ENCODE peak calls at places on chromosome 21, in seven cellular contexts. P is sigmoid colon, V is colonic mucosa, S is WTC11, Z is IMR-90, M is BJ, W is neural progenitor cell. G is an unnamed sample.

GRCh38 chr21:16837319-16837718 is 675.5 kb upstream of the CXADR start:
- DNase-seq in M (no peak), W (no peak), Z (peak), V (no peak), S (no peak), P (no peak), G (no peak)

GRCh38 chr21:16078382-16078781 is 348.6 kb downstream of the USP25 start:
- DNase-seq in M (no peak), V (no peak), W (no peak), S (no peak), Z (no peak), P (no peak), G (no peak)

GRCh38 chr21:33019885-33020557 is 5.7 kb upstream of the OLIG2 start:
- DNase-seq in Z (no peak), V (no peak), P (no peak), W (peak), S (peak), M (no peak), G (no peak)

GRCh38 chr21:31644648-31645047 is 14.8 kb upstream of the SOD1 start:
- DNase-seq in S (no peak), M (no peak), W (no peak), V (peak), Z (no peak), P (no peak), G (no peak)

GRCh38 chr21:40793057-40793456 is 53.9 kb downstream of the DSCAM start:
- DNase-seq in M (peak), V (no peak), W (no peak), S (no peak), P (no peak), Z (peak), G (no peak)

GRCh38 chr21:15365751-15366392 is 301.1 kb upstream of the NRIP1 start:
- DNase-seq in Z (no peak), V (no peak), P (no peak), S (no peak), M (no peak), W (no peak), G (no peak)

GRCh38 chr21:15754640-15755039 is 24.9 kb downstream of the USP25 start:
- DNase-seq in M (no peak), S (no peak), P (no peak), V (no peak), Z (peak), W (no peak), G (peak)

GRCh38 chr21:30044447-30045064 is 104.8 kb upstream of the GRIK1 start:
- DNase-seq in V (peak), W (peak), S (no peak), P (no peak), Z (peak), M (no peak), G (peak)

DNA sequence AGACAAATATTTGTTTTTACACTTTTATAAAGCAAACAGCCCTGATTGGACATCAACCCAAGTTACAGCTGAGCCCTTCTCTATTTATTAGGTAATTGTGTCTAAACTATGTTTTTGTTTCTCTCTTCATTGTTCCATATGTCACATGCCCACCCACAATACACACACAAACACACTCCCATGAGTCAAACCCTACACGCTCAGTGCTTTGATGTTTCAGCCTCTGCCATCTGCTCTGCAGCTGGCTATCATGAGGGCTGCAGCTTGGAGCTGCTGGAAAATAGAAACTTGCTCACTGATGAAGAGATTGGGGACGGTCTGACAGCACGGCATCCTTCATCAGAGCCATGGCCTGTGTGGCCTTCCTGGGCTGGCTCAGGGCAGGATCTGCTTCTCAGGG is 41.7 kb downstream of the PSMG1 start:
- DNase-seq in P (no peak), Z (peak), W (no peak), V (peak), S (no peak), M (no peak), G (no peak)
- TF ChIP-seq CTCF in P (no peak), Z (no peak), W (no peak), V (no peak), S (no peak), M (no peak), G (no peak)

DNA sequence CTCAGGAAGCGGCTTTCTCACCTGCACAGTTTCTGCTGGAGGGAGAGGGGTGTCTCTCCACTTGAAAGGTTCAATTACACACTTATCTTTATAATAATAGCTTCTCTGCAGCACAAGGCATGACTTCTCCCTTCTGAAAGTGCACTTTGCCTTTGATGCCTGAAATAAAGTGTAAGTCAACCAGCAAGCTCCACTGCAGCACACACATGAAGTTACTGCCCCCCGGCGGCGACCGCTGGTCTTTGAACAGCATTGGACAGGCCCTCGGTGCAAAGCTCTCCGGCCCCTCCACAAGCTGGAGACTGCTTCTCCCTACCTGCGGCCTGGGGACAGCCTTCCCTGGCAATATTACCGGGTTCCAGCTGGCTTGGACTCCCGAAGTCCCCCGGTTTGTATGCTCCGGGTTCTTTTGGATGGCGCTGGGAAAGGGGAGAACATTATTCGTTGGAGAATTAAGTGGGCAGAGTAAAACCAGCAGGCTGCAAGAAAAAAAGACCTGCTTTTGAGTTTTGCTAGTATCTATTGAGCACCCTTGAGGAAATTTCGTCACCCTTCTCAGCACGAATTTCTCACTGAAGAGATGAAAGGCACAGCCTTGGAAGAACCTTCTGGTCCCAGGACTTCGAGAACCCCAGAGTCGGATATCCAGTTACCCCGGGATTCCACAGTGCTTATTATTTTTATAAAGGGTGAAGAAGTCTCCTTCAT is 11.8 kb downstream of the RCAN1 start:
- DNase-seq in V (peak), P (peak), Z (peak), M (no peak), S (peak), W (peak), G (peak)
- TF ChIP-seq CTCF in V (peak), P (peak), Z (peak), M (peak), S (peak), W (peak), G (peak)

DNA sequence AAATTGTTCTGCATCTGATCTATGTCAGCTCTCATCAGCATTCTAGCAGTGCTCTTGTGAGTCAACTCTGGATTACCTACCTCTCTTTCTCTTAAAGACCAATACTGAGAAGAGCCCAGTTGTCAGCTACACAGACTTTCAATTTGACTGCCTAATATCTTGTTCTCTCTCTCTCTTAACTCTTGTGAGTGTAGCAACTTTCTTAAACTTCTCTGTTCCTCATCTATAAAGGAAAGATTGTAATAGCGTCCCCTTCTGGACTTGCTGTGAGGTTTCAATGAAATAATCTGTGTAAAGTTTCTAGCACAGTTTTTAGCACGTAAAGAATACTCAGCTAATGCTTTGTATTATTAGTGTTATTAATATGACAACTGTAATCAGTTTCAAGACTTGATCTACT is 499.3 kb upstream of the ADAMTS5 start:
- DNase-seq in P (no peak), S (no peak), M (no peak), W (no peak), V (no peak), Z (no peak), G (no peak)
- TF ChIP-seq CTCF in P (no peak), S (peak), M (no peak), W (peak), V (no peak), Z (peak), G (no peak)

GRCh38 chr21:43718872-43719747 is at the start of gene PDXK:
- DNase-seq in Z (peak), P (peak), M (no peak), S (peak), W (peak), V (peak), G (peak)

GRCh38 chr21:43717166-43717853 is 1.6 kb upstream of the PDXK start:
- DNase-seq in P (no peak), Z (no peak), W (no peak), M (no peak), S (no peak), V (no peak), G (no peak)

GRCh38 chr21:43719748-43720538 is 1.0 kb downstream of the PDXK start:
- DNase-seq in W (peak), Z (no peak), V (no peak), S (no peak), P (no peak), M (no peak), G (no peak)

GRCh38 chr21:43716376-43717165 is 2.4 kb upstream of the PDXK start:
- DNase-seq in P (no peak), Z (peak), V (no peak), M (no peak), W (no peak), S (no peak), G (no peak)

DNA sequence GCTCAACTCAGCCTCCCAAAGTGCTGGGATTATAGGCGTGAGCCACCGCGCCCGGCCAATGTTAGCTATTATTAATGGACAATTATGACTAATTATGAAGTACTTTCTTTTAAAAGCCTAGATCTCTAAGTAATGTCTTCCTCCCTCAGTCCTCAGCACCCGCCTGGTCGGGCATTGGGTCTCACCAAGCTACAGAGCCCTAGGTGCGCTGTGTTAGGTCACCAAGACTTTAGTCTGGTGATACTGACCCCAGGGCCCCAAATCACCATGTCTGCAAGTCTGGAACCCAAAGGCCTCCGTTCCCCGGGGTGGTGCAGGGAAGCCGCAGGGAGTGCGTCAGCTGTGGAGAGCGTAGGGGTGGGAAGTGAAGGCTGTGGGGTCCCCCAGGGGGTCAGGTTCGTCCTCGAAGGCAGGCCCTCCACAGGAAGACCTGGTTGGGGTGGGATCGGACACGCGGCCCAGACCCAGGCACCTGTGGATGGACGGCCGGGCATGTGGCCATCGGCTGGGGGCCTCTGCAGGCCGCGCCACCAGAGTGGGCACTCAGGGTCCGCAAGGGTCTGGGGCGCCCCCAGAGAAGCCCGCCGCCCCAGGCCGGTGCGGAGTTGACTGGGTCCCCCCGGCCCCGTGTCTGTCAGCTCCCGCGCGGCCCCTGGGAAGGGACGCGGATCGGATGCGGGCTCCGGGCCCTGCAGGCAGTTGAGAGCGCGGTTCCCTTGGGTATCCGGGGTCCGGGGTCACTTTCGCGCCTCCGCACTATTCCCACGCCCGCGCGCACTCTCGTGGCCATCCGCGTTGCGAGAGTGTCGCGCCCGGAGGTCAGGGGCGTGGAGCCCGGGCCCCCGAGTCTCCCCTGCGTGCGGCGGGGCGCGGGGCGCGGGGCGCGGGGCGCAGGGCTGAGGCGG is 710 bp upstream of the PDXK start:
- DNase-seq in V (no peak), S (peak), W (no peak), M (no peak), Z (no peak), P (no peak), G (no peak)
- TF ChIP-seq CTCF in V (no peak), S (no peak), W (no peak), M (no peak), Z (no peak), P (no peak), G (no peak)

G was measured in MCF 10A.